ENCODE peak calls at places on chromosomes 3 and 15, in four cellular contexts. A is A549, Q is K562, P is HepG2. D is an unnamed sample.
A peak's percentile ranks its signal among the peaks of the same experiment; 100 is the strongest.

GRCh38 chr3:111321786-111322185 is 220.2 kb upstream of the CD96 start:
- DNase-seq in A (no peak), Q (no peak), P (no peak), D (no peak)

GRCh38 chr3:14224895-14225294 is 46.3 kb downstream of the LSM3 start:
- DNase-seq in A (no peak), Q (no peak), P (no peak), D (no peak)

GRCh38 chr15:85974742-85975141 is 104.9 kb upstream of the AGBL1 start:
- DNase-seq in A (no peak), Q (no peak), P (no peak), D (no peak)

GRCh38 chr15:33789141-33789540 is 179.2 kb upstream of the CHRM5 start:
- DNase-seq in A (no peak), Q (no peak), P (no peak), D (no peak)

GRCh38 chr3:117695321-117695720 is 985.7 kb downstream of the TUSC7 start:
- DNase-seq in A (no peak), Q (no peak), P (no peak), D (no peak)

GRCh38 chr15:71526061-71526460 is 284.3 kb upstream of the NR2E3 start:
- DNase-seq in A (no peak), Q (no peak), P (no peak), D (no peak)

GRCh38 chr3:73094127-73094526 is 32.7 kb downstream of the EBLN2 start:
- DNase-seq in A (peak; percentile 24), Q (peak; percentile 77), P (peak; percentile 23), D (no peak)

GRCh38 chr3:156171517-156172267 is 51.3 kb downstream of the KCNAB1 start:
- DNase-seq in A (no peak), Q (no peak), P (no peak), D (no peak)

DNA sequence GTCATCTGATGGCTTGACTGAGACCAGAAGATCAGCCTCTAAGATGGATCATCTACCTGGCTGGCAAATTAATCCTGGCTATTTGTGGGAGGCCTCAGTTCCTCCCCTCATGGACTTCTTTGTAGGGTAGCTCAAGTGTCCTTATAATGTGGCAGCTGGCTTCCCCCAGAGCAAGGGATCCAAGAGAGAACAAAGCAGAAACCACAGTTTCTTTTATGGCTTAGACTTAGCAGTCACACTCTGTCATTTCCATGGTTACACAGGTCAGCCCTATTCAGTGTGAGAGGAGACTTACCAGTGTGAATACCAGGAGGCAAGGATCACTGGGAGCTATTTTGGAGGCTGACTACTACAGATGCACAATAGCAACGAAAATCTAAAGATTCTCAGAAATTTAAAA is 15.3 kb upstream of the ARL14 start:
- DNase-seq in A (no peak), Q (no peak), P (no peak), D (no peak)
- TF ChIP-seq NR3C1 in A (no peak), Q (no peak), P (no peak), D (no peak)

DNA sequence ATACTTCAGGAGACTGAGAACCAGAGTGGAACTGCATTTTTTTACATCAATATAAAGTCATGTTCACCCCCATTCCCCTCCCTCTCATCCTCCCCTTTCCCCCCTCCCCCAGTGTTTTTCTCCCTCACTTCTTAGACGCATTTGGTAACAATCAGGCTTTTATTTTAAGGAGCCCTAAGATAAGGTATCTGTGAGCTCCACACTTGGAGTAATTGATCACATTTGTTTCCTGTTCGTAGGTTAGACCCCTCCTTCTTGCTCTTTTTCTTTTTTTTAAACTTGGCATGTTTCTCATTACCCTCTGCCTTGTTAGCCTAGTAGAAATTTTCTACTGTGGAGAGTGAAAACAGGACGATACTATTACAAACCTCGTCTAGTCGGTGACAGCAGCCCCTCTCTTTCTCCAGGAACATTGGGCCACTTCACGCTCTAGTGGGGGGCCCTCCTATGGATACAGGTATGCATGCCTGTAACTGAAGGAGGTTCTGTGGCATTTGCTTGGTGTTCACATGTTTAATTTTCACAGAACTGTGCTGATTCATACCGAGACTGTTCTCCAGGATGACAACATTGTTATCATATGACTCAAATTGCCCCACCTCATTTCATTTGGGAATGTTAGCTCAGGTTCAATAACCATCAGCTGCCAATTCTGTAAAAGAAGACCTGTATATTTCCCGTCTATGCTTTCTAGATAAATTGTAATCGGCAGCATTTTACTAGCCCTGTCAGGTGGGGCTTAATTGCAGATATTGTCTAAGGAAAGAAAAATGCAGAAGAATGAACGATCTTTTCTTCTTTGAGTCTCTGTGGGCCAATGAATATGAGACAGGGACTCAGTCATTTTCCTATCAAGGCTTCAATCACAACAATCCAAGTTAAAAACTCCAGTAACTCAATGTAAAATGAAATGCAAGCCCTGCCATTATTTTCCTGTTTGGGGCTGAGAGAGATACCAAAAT is 314.2 kb downstream of the MECOM start:
- DNase-seq in A (no peak), Q (no peak), P (no peak), D (no peak)
- TF ChIP-seq NR3C1 in A (no peak), Q (no peak), P (no peak), D (no peak)

DNA sequence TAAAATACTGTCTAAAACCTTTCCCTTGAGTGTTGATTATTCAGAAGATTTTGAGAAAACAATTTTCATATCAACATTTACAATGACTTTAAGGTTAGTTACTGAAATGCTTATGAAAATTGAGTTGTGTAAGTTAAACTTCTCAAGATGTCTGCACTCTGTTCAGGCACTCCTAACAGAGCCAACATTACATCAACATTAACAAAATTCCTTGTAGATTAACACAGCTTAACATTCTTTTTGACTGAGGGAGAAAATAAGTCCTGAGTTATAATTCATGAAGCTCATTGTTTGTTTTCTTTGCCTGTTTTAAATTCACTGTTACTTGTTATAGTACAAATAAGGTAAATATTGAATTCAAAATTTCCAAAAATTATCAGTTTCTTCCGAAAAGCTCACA is 9.0 kb downstream of the ACKR4 start:
- DNase-seq in A (no peak), Q (no peak), P (no peak), D (no peak)
- TF ChIP-seq NR3C1 in A (no peak), Q (no peak), P (no peak), D (no peak)

DNA sequence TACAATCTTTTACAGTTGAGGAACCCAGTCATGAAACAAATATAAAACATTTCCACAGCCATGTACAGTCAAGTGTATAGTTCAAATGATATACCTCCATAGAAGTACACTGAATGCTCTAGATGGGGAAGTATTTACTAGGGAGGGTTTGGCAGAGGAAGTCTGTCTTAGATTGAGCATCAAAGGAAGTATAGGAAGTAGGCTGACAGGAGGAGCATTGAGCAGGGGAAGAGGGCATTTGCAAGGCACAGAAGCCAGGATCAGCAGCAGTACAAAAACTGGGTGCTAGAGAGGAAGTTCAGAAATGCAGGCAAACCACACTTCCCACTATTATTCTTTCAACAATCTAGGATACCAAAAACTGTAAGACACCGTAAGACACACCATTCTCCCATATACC is 122.6 kb downstream of the ANO10 start:
- DNase-seq in A (no peak), Q (no peak), P (no peak), D (no peak)
- TF ChIP-seq NR3C1 in A (no peak), Q (no peak), P (no peak), D (no peak)

GRCh38 chr3:61251174-61251972 is at the start of gene FHIT:
- DNase-seq in A (peak; percentile 78), Q (peak; percentile 95), P (peak; percentile 94), D (peak; percentile 97)

GRCh38 chr3:61248496-61248895 is 2.8 kb downstream of the FHIT start:
- DNase-seq in A (no peak), Q (no peak), P (no peak), D (no peak)

GRCh38 chr3:61253756-61254155 is 2.5 kb upstream of the FHIT start:
- DNase-seq in A (no peak), Q (no peak), P (no peak), D (no peak)

GRCh38 chr3:61252836-61253235 is 1.6 kb upstream of the FHIT start:
- DNase-seq in A (no peak), Q (no peak), P (no peak), D (no peak)

GRCh38 chr3:61250784-61251173 is 473 bp downstream of the FHIT start:
- DNase-seq in A (no peak), Q (peak; percentile 50), P (peak; percentile 38), D (peak; percentile 17)
- TF ChIP-seq NR3C1 in A (no peak), Q (no peak), P (no peak), D (no peak)

GRCh38 chr3:140857993-140858392 is 83.6 kb upstream of the SLC25A36 start:
- DNase-seq in A (no peak), Q (no peak), P (no peak), D (no peak)

GRCh38 chr3:140863481-140864084 is 78.1 kb upstream of the SLC25A36 start:
- DNase-seq in A (peak; percentile 19), Q (peak; percentile 63), P (peak; percentile 49), D (peak; percentile 58)

GRCh38 chr3:140854961-140855360 is 86.7 kb upstream of the SLC25A36 start:
- DNase-seq in A (no peak), Q (no peak), P (no peak), D (no peak)

GRCh38 chr3:140859592-140860336 is 81.9 kb upstream of the SLC25A36 start:
- DNase-seq in A (no peak), Q (no peak), P (no peak), D (no peak)
- TF ChIP-seq NR3C1 in A (no peak), Q (no peak), P (no peak), D (no peak)

GRCh38 chr15:48876057-48876456 is 1.9 kb upstream of the EID1 start:
- DNase-seq in A (no peak), Q (no peak), P (no peak), D (no peak)
- TF ChIP-seq NR3C1 in A (no peak), Q (no peak), P (no peak), D (no peak)

GRCh38 chr15:66946578-66947164 is 118.7 kb upstream of the SMAD3 start:
- DNase-seq in A (peak; percentile 92), Q (peak; percentile 85), P (peak; percentile 67), D (peak; percentile 74)

GRCh38 chr15:66945842-66946241 is 119.6 kb upstream of the SMAD3 start:
- DNase-seq in A (no peak), Q (no peak), P (no peak), D (no peak)

GRCh38 chr15:66950114-66950513 is 115.3 kb upstream of the SMAD3 start:
- DNase-seq in A (no peak), Q (no peak), P (no peak), D (no peak)

GRCh38 chr15:66947471-66947870 is 117.9 kb upstream of the SMAD3 start:
- DNase-seq in A (no peak), Q (no peak), P (no peak), D (no peak)

GRCh38 chr15:66948294-66948693 is 117.1 kb upstream of the SMAD3 start:
- DNase-seq in A (no peak), Q (no peak), P (no peak), D (no peak)
- TF ChIP-seq NR3C1 in A (no peak), Q (no peak), P (no peak), D (no peak)

GRCh38 chr3:65672876-65673815 is 365.6 kb downstream of the MAGI1 start:
- DNase-seq in A (peak; percentile 9), Q (peak; percentile 85), P (peak; percentile 25), D (peak; percentile 74)
- TF ChIP-seq NR3C1 in A (no peak), Q (no peak), P (no peak), D (no peak)

GRCh38 chr3:157335677-157336076 is 101.0 kb upstream of the PTX3 start:
- DNase-seq in A (peak; percentile 46), Q (no peak), P (no peak), D (peak; percentile 26)

GRCh38 chr3:157336252-157337009 is 100.2 kb upstream of the PTX3 start:
- DNase-seq in A (no peak), Q (no peak), P (no peak), D (no peak)

GRCh38 chr3:157333551-157333991 is 103.1 kb upstream of the PTX3 start:
- DNase-seq in A (no peak), Q (no peak), P (no peak), D (no peak)

GRCh38 chr3:157330206-157330605 is 106.4 kb upstream of the PTX3 start:
- DNase-seq in A (no peak), Q (no peak), P (no peak), D (no peak)

GRCh38 chr3:157335198-157335597 is 101.5 kb upstream of the PTX3 start:
- DNase-seq in A (no peak), Q (no peak), P (no peak), D (no peak)
- TF ChIP-seq NR3C1 in A (no peak), Q (no peak), P (no peak), D (no peak)

D was measured in WTC11.